ENCODE peak calls at places on chromosome 15, in nine cellular contexts. V, I, K, Z, L, T, M, N and R are unnamed samples.

GRCh38 chr15:74603026-74603788 is 12.4 kb upstream of the CLK3 start:
- DNase-seq in V (no peak), I (no peak), K (no peak), Z (no peak), L (no peak), T (no peak), M (no peak), N (no peak), R (no peak)

GRCh38 chr15:93164409-93164808 is 75.4 kb upstream of the RGMA start:
- DNase-seq in V (no peak), I (no peak), K (no peak), Z (no peak), L (no peak), T (no peak), M (no peak), N (no peak), R (no peak)

GRCh38 chr15:79329186-79329611 is 18.3 kb downstream of the TMED3 start:
- DNase-seq in V (no peak), I (no peak), K (no peak), Z (no peak), L (no peak), T (peak; percentile 11), M (no peak), N (no peak), R (no peak)

GRCh38 chr15:96321422-96322391 is 8.8 kb upstream of the NR2F2 start:
- DNase-seq in V (peak; percentile 54), I (no peak), K (peak; percentile 54), Z (peak; percentile 60), L (peak; percentile 72), T (no peak), M (no peak), N (no peak), R (no peak)

GRCh38 chr15:62807539-62808130 is 234.9 kb upstream of the TPM1 start:
- DNase-seq in V (no peak), I (no peak), K (no peak), Z (no peak), L (no peak), T (no peak), M (no peak), N (no peak), R (no peak)

GRCh38 chr15:92839696-92840095 is 60.4 kb upstream of the CHD2 start:
- DNase-seq in V (no peak), I (no peak), K (no peak), Z (no peak), L (no peak), T (no peak), M (no peak), N (no peak), R (no peak)

GRCh38 chr15:97114900-97115763 is 784.6 kb downstream of the NR2F2 start:
- DNase-seq in V (no peak), I (no peak), K (no peak), Z (no peak), L (no peak), T (no peak), M (no peak), N (no peak), R (no peak)

GRCh38 chr15:77120576-77120975 is 49.7 kb upstream of the TSPAN3 start:
- DNase-seq in V (no peak), I (no peak), K (no peak), Z (no peak), L (no peak), T (no peak), M (no peak), N (no peak), R (no peak)

GRCh38 chr15:68176601-68177000 is 28.5 kb downstream of the CALML4 start:
- DNase-seq in V (no peak), I (no peak), K (no peak), Z (no peak), L (no peak), T (no peak), M (no peak), N (no peak), R (no peak)

GRCh38 chr15:76904461-76905012 is 603 bp downstream of the SCAPER start:
- DNase-seq in V (no peak), I (no peak), K (peak; percentile 28), Z (peak; percentile 73), L (peak; percentile 66), T (no peak), M (no peak), N (no peak), R (peak; percentile 31)

GRCh38 chr15:48221261-48221660 is 15.2 kb downstream of the SLC12A1 start:
- DNase-seq in V (no peak), I (no peak), K (no peak), Z (no peak), L (no peak), T (no peak), M (no peak), N (no peak), R (no peak)

GRCh38 chr15:76209948-76210347 is 101.3 kb downstream of the ETFA start:
- DNase-seq in V (no peak), I (no peak), K (peak; percentile 17), Z (no peak), L (no peak), T (no peak), M (no peak), N (no peak), R (no peak)

GRCh38 chr15:73518180-73518862 is 75.4 kb downstream of the REC114 start:
- DNase-seq in V (no peak), I (no peak), K (no peak), Z (peak; percentile 7), L (no peak), T (no peak), M (no peak), N (peak; percentile 30), R (no peak)

GRCh38 chr15:99132122-99132521 is 27.2 kb downstream of the SYNM start:
- DNase-seq in V (no peak), I (no peak), K (no peak), Z (no peak), L (no peak), T (no peak), M (no peak), N (no peak), R (peak; percentile 90)

GRCh38 chr15:99132584-99133287 is 27.9 kb downstream of the SYNM start:
- DNase-seq in V (no peak), I (no peak), K (no peak), Z (no peak), L (peak; percentile 68), T (no peak), M (no peak), N (no peak), R (peak; percentile 58)

GRCh38 chr15:99137111-99137546 is 32.2 kb downstream of the SYNM start:
- DNase-seq in V (no peak), I (no peak), K (no peak), Z (no peak), L (no peak), T (no peak), M (no peak), N (no peak), R (no peak)

GRCh38 chr15:99135194-99135593 is 30.3 kb downstream of the SYNM start:
- DNase-seq in V (no peak), I (peak; percentile 12), K (no peak), Z (no peak), L (no peak), T (no peak), M (no peak), N (no peak), R (no peak)

DNA sequence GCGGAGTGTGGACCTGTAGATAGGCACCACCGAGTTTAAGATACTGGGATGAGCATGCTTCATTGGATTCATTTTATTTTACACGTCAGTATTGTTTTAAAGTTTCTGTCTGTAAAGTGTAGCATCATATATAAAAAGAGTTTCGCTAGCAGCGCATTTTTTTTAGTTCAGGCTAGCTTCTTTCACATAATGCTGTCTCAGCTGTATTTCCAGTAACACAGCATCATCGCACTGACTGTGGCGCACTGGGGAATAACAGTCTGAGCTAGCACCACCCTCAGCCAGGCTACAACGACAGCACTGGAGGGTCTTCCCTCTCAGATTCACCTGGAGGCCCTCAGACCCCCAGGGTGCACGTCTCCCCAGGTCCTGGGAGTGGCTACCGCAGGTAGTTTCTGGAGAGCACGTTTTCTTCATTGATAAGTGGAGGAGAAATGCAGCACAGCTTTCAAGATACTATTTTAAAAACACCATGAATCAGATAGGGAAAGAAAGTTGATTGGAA is 29.5 kb downstream of the SYNM start:
- DNase-seq in V (no peak), I (no peak), K (no peak), Z (no peak), L (no peak), T (no peak), M (no peak), N (no peak), R (no peak)
- H3K27ac ChIP-seq in V (no peak overlapping the region), I (no peak overlapping the region), K (peak overlapping the region; percentile 41), Z (no peak overlapping the region), L (peak overlapping the region; percentile 96), T (no peak overlapping the region), M (no peak overlapping the region), N (peak overlapping the region; percentile 82), R (peak overlapping the region; percentile 46)

GRCh38 chr15:41788262-41788661 is 14.0 kb downstream of the MAPKBP1 start:
- DNase-seq in V (no peak), I (no peak), K (no peak), Z (no peak), L (no peak), T (no peak), M (no peak), N (no peak), R (no peak)
- H3K9me3 ChIP-seq in V (no peaks in the 10 kb centered on the region), I (no peaks in the 10 kb centered on the region), K (no peaks in the 10 kb centered on the region), Z (no peaks in the 10 kb centered on the region), L (no peaks in the 10 kb centered on the region), T (no peaks in the 10 kb centered on the region), M (no peaks in the 10 kb centered on the region), N (no peaks in the 10 kb centered on the region), R (no peaks in the 10 kb centered on the region)

DNA sequence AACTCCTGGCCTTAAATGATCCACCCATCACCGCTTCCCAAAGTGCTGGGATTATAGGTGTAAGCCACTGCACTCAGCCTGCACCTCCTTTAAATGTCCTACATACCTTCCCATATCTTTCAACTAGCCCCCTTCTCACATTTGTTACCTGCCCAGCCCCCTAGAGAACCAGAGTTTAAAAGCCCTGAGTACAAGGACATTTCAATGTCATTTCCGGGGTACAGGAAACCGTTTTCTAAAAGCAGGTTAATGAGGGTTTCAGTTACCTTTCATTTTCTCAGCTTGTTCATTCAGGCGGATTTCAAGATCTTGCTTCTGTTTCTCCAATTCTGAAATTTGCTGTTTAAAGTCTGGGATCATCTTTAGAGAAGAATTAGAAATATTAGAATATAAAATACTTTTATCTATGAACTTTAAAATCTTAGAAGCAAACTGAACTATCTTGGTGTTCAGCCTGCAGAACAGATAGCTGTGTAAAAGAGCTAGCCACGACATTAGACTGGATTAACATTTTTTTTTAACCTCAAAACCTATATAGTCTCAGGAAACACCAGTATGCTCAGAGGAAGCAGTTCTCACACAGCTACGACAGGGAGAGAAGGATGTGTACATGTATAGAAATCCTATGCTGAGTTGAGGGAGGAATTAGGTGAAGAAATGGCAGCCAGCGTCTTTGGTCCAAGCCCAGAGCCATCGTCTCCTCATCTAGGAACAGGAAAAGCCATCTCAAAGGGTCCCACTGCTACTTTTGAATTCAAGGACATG is 29.9 kb upstream of the GNB5 start:
- DNase-seq in V (no peak), I (no peak), K (no peak), Z (no peak), L (no peak), T (no peak), M (no peak), N (no peak), R (no peak)
- H3K27ac ChIP-seq in V (no peak overlapping the region), I (peak overlapping the region; percentile 74), K (no peak overlapping the region), Z (no peak overlapping the region), L (no peak overlapping the region), T (no peak overlapping the region), M (no peak overlapping the region), N (no peak overlapping the region), R (no peak overlapping the region)

DNA sequence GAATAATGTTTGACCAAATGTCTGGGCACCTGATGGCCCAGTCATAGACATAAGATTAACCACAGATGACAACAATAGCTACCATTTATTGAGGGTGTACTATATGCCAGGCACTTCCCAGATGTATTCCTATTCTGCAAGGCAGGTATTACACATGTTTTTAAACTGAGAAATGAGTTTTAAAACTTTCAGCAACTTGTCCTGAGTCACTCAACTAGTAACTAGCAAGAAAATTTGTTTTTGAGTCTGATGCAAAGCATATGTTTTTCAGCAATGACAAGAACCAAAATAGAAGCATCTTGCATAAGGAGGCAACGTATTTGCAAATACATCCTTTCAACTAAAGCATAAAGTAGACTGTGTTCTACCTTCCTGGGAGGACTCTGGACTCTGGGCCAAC is 8.2 kb upstream of the SPG21 start:
- DNase-seq in V (no peak), I (no peak), K (no peak), Z (no peak), L (no peak), T (no peak), M (no peak), N (no peak), R (no peak)
- H3K9me3 ChIP-seq in V (no peaks in the 10 kb centered on the region), I (no peaks in the 10 kb centered on the region), K (no peaks in the 10 kb centered on the region), Z (no peaks in the 10 kb centered on the region), L (no peaks in the 10 kb centered on the region), T (no peaks in the 10 kb centered on the region), M (no peaks in the 10 kb centered on the region), N (no peaks in the 10 kb centered on the region), R (no peaks in the 10 kb centered on the region)